ENCODE peak calls at places on chromosome 11, in ten cellular contexts. Z is colonic mucosa, J is A549, G is AG09309, E is cardiac fibroblast, V is body of pancreas, A is OCI-LY7, I is fibroblast of mammary gland, O is upper lobe of right lung, S is choroid plexus epithelial cell. U is an unnamed sample.

GRCh38 chr11:74318241-74318932 is 6.9 kb upstream of the P4HA3 start:
- DNase-seq in Z (no peak), J (no peak), E (no peak), A (no peak), I (peak; percentile 53), V (no peak), O (no peak), S (peak; percentile 69), G (no peak), U (no peak)

GRCh38 chr11:6757373-6757967 is 14.3 kb downstream of the OR2AG2 start:
- DNase-seq in J (peak; percentile 58), I (peak; percentile 65), O (no peak), Z (peak; percentile 54), A (peak; percentile 68), E (peak; percentile 78), G (peak; percentile 27), V (peak; percentile 67), S (peak; percentile 87), U (no peak)

GRCh38 chr11:116170526-116171120 is 602.2 kb downstream of the BUD13 start:
- DNase-seq in A (peak; percentile 3), S (no peak), G (no peak), J (no peak), Z (peak; percentile 24), I (no peak), V (peak; percentile 31), E (no peak), O (no peak), U (peak; percentile 46)

GRCh38 chr11:134346976-134347350 is 15.2 kb downstream of the GLB1L2 start:
- DNase-seq in V (no peak), G (no peak), Z (no peak), J (no peak), O (no peak), A (no peak), E (no peak), S (no peak), I (no peak), U (peak; percentile 43)

GRCh38 chr11:78212586-78213371 is 24.1 kb downstream of the USP35 start:
- DNase-seq in G (no peak), S (peak; percentile 78), I (peak; percentile 57), Z (no peak), A (no peak), J (no peak), V (no peak), O (no peak), E (peak; percentile 43), U (peak; percentile 71)

GRCh38 chr11:116958246-116958645 is 120.8 kb upstream of the APOA1 start:
- DNase-seq in O (no peak), S (no peak), E (no peak), G (no peak), A (no peak), V (no peak), I (no peak), J (no peak), Z (no peak), U (no peak)

GRCh38 chr11:48043998-48044512 is 63.7 kb downstream of the PTPRJ start:
- DNase-seq in I (no peak), O (peak; percentile 25), G (no peak), Z (no peak), S (no peak), V (no peak), A (peak; percentile 76), J (no peak), E (no peak), U (no peak)

GRCh38 chr11:35944503-35945136 is 758 bp downstream of the LDLRAD3 start:
- DNase-seq in A (no peak), V (no peak), I (peak; percentile 30), O (peak; percentile 67), J (no peak), E (peak; percentile 50), G (no peak), S (peak; percentile 12), Z (no peak), U (peak; percentile 77)

GRCh38 chr11:76646882-76647534 is 23.5 kb downstream of the LRRC32 start:
- DNase-seq in V (no peak), J (no peak), I (no peak), E (no peak), Z (no peak), G (no peak), S (no peak), A (no peak), O (no peak), U (no peak)

GRCh38 chr11:90845126-90845525 is 622.3 kb upstream of the CHORDC1 start:
- DNase-seq in A (no peak), E (no peak), G (no peak), I (no peak), O (no peak), J (no peak), V (no peak), Z (no peak), S (peak; percentile 1), U (no peak)

GRCh38 chr11:2576536-2576935 is 123.3 kb downstream of the KCNQ1OT1 start:
- DNase-seq in A (no peak), S (no peak), G (no peak), E (no peak), O (peak; percentile 57), I (no peak), V (peak; percentile 1), J (no peak), Z (no peak), U (no peak)

GRCh38 chr11:46537121-46537520 is 56.7 kb downstream of the AMBRA1 start:
- DNase-seq in A (no peak), Z (no peak), O (no peak), V (no peak), J (peak; percentile 29), I (no peak), S (peak; percentile 34), E (peak; percentile 27), G (no peak), U (no peak)

GRCh38 chr11:30855383-30856006 is 269.3 kb upstream of the MPPED2 start:
- DNase-seq in E (peak; percentile 16), Z (no peak), J (peak; percentile 9), G (no peak), A (peak; percentile 1), S (peak; percentile 50), I (peak; percentile 2), O (no peak), V (no peak), U (no peak)

GRCh38 chr11:132943737-132944556 is 588.4 kb downstream of the OPCML start:
- DNase-seq in Z (no peak), G (no peak), A (no peak), I (no peak), S (no peak), J (no peak), V (no peak), O (no peak), E (no peak), U (no peak)

DNA sequence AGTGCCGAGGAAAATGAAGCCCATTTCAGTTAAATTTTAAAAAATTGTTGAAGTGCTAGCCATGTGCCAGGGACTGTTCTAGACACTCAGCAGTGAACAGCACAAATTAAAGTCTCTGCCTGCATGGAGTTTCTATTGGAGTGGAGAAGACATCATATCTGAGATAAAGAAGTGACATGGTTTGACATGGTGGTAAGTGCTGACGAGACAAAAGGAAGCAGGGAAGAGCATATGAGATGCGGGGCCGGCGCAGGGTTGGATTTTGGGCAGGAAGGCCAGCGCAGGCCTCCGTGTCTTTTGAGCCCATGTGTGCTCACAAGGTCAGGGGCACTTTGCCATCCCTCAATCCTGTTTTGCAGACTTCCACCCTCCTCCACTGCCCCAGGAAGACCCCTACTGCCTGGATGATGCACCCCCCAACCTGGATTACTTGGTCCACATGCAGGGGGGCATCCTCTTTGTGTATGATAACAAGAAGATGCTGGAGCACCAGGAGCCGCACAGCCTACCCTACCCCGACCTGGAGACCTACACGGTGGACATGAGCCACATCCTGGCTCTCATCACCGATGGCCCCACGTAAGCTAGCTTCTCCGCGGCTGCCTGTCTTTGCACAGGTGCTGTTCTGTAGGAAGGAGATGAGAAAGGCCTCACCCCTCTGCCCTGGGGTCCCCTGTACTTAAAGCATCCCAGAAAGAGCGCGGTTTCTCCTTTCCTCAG is 29.6 kb downstream of the AMPD3 start:
- DNase-seq in Z (no peak), G (no peak), V (no peak), A (no peak), I (no peak), S (no peak), E (no peak), J (no peak), O (no peak), U (peak; percentile 57)
- H3K4me3 ChIP-seq in Z (no peak overlapping the region), G (no peak overlapping the region), V (no peak overlapping the region), A (no peak overlapping the region), I (no peak overlapping the region), S (no peak overlapping the region), E (no peak overlapping the region), J (no peak overlapping the region), O (no peak overlapping the region), U (no peak overlapping the region)

GRCh38 chr11:60706931-60707330 is 7.5 kb downstream of the MS4A8 start:
- DNase-seq in E (no peak), O (no peak), J (no peak), S (no peak), V (no peak), G (no peak), A (no peak), Z (no peak), I (no peak), U (no peak)

GRCh38 chr11:60711316-60711715 is 11.9 kb downstream of the MS4A8 start:
- DNase-seq in V (peak; percentile 12), I (no peak), Z (no peak), J (no peak), O (no peak), E (no peak), S (no peak), A (no peak), G (no peak), U (no peak)

GRCh38 chr11:60705895-60706294 is 6.5 kb downstream of the MS4A8 start:
- DNase-seq in G (no peak), O (no peak), A (no peak), J (no peak), S (no peak), V (no peak), E (no peak), Z (no peak), I (no peak), U (no peak)

GRCh38 chr11:60710482-60710881 is 11.1 kb downstream of the MS4A8 start:
- DNase-seq in S (peak; percentile 3), J (peak; percentile 29), O (no peak), E (no peak), Z (no peak), V (no peak), G (no peak), I (no peak), A (no peak), U (no peak)
- TF ChIP-seq CTCF in S (peak; percentile 26), J (no peak), O (no peak), E (peak; percentile 11), Z (peak; percentile 29), V (no peak), G (no peak), I (no peak), A (no peak), U (no peak)

DNA sequence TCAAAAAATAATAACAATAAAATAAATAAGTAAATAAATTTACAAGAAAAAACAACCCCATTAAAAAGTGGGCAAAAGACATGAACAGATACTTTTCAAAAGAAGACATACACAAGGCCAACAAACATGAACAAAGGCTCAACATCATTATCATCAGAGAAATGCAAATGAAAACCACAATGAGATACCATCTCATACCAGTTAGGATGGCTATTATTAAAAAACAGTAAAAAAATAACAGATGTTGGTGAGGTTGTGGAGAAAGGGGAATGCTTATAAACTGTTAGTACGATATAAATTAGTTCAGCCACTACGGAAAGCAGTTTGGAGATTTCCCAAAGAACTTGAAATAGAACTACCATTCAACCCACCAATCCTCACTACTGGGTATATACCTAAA is 44.6 kb downstream of the PRCP start:
- DNase-seq in J (no peak), I (no peak), O (no peak), V (no peak), Z (no peak), G (peak; percentile 27), A (no peak), E (no peak), S (no peak), U (no peak)
- H3K4me3 ChIP-seq in J (no peak overlapping the region), I (no peak overlapping the region), O (no peak overlapping the region), V (no peak overlapping the region), Z (no peak overlapping the region), G (no peak overlapping the region), A (no peak overlapping the region), E (no peak overlapping the region), S (no peak overlapping the region), U (no peak overlapping the region)

GRCh38 chr11:82653752-82654151 is 79.9 kb downstream of the FAM181B start:
- DNase-seq in E (no peak), G (no peak), I (no peak), V (no peak), Z (no peak), A (no peak), J (no peak), O (no peak), S (no peak), U (no peak)
- TF ChIP-seq CTCF in E (no peak), G (no peak), I (no peak), V (no peak), Z (no peak), A (no peak), J (no peak), O (no peak), S (no peak), U (no peak)

U was measured in coronary artery.